ENCODE peak calls at places on chromosomes 4 and X, in four cellular contexts. H is A549, J is K562, M is GM12878. I is an unnamed sample.

GRCh38 chrX:103376118-103376978 is at the start of gene BEX3:
- DNase-seq in H (peak), J (no peak), M (no peak), I (peak)

GRCh38 chr4:94446386-94446785 is 5.4 kb upstream of the PDLIM5 start:
- DNase-seq in H (no peak), J (no peak), M (no peak), I (peak)

GRCh38 chr4:8198206-8198905 is 734 bp upstream of the SH3TC1 start:
- DNase-seq in H (no peak), J (no peak), M (peak), I (no peak)

GRCh38 chrX:103197721-103198306 is 17.1 kb upstream of the BEX4 start:
- DNase-seq in H (no peak), J (no peak), M (no peak), I (peak)

GRCh38 chr4:182258441-182259031 is 15.3 kb downstream of the TENM3 start:
- DNase-seq in H (no peak), J (no peak), M (no peak), I (no peak)

GRCh38 chr4:167084326-167084725 is 150.0 kb downstream of the SPOCK3 start:
- DNase-seq in H (no peak), J (no peak), M (no peak), I (no peak)

GRCh38 chr4:113160548-113160947 is 111.1 kb downstream of the ANK2 start:
- DNase-seq in H (no peak), J (no peak), M (no peak), I (no peak)

GRCh38 chrX:16665089-16665488 is 15.1 kb downstream of the S100G start:
- DNase-seq in H (no peak), J (no peak), M (no peak), I (peak)

GRCh38 chr4:126701756-126702155 is 931.0 kb upstream of the INTU start:
- DNase-seq in H (no peak), J (no peak), M (no peak), I (peak)

GRCh38 chr4:5962416-5962815 is 55.8 kb downstream of the C4orf50 start:
- DNase-seq in H (no peak), J (no peak), M (no peak), I (no peak)

GRCh38 chrX:71105638-71106037 is 902 bp downstream of the CXorf65 start:
- DNase-seq in H (no peak), J (no peak), M (no peak), I (no peak)

GRCh38 chrX:71100581-71101505 is 5.2 kb downstream of the FOXO4 start:
- DNase-seq in H (no peak), J (peak), M (no peak), I (no peak)

GRCh38 chrX:71106427-71106826 is at the start of gene CXorf65:
- DNase-seq in H (no peak), J (peak), M (no peak), I (no peak)

GRCh38 chrX:71102292-71102691 is 4.2 kb downstream of the CXorf65 start:
- DNase-seq in H (no peak), J (no peak), M (no peak), I (no peak)

GRCh38 chrX:71103110-71103983 is 3.2 kb downstream of the CXorf65 start:
- DNase-seq in H (no peak), J (peak), M (no peak), I (no peak)
- TF ChIP-seq CEBPB in H (no peak), J (no peak), M (no peak), I (no peak)

GRCh38 chrX:31547816-31548215 is 476.0 kb upstream of the FTHL17 start:
- DNase-seq in H (no peak), J (no peak), M (no peak), I (no peak)

GRCh38 chrX:31550169-31550568 is 478.3 kb upstream of the FTHL17 start:
- DNase-seq in H (no peak), J (no peak), M (no peak), I (no peak)

GRCh38 chrX:31555506-31555905 is 483.7 kb upstream of the FTHL17 start:
- DNase-seq in H (no peak), J (no peak), M (no peak), I (peak)

GRCh38 chrX:31547416-31547815 is 475.6 kb upstream of the FTHL17 start:
- DNase-seq in H (no peak), J (no peak), M (no peak), I (no peak)

DNA sequence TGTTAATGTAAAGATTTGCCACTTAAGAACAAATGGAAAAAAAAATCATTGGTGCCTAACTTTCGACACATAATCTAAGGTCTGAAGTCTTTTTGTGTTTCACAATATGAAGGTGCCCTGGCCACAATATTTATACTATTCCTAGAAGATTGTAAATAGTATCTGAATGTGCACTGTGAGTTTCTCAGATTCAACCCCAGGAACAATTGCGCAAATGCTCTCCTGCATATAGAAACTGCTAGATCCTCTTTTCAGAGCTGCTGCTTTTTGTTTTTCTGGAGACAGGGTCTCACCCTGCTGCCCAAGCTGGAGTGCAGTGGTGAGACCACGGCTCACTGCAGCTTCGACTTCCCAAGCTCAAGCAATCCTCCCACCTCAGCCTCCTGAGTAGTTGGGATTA is 480.1 kb upstream of the FTHL17 start:
- DNase-seq in H (no peak), J (no peak), M (no peak), I (peak)
- TF ChIP-seq RCOR1 in H (no peak), J (no peak), M (no peak), I (no peak)

DNA sequence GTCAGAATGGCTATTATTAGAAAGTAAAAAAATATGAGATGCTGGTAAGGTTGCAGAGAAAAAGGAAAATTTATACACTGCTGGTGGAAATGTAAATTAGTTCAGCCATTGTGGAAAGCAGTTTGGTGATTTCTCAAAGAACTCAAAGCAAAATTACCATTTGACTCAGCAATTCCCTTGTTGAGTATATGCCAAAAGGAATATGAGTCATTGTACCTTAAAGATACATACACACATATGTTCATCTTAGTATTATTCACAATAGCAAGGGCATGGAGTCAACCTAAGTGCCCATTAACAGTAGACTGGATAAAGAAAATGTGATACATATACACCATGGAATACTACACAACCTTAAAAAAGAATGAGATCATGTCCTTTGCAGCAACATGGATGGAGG is 148.2 kb downstream of the COMMD8 start:
- DNase-seq in H (no peak), J (no peak), M (no peak), I (peak)
- TF ChIP-seq CEBPB in H (no peak), J (no peak), M (no peak), I (no peak)

GRCh38 chr4:67762091-67762490 is 7.9 kb upstream of the GNRHR start:
- DNase-seq in H (no peak), J (no peak), M (peak), I (peak)
- TF ChIP-seq RCOR1 in H (no peak), J (no peak), M (no peak), I (no peak)